ENCODE peak calls at places on chromosomes 11 and 22, in four cellular contexts. J is neuronal stem cell, A is caudate nucleus, K is PC-3. T is an unnamed sample.
A peak's percentile ranks its signal among the peaks of the same experiment; 100 is the strongest.

GRCh38 chr11:102794382-102794781 is 3.6 kb downstream of the MMP1 start:
- DNase-seq in J (no peak), A (no peak), K (peak; percentile 60), T (no peak)

GRCh38 chr11:112073941-112074811 is at the start of the genes NKAPD1 and PIH1D2:
- DNase-seq in J (peak; percentile 86), A (peak; percentile 67), K (peak; percentile 92), T (peak; percentile 75)

GRCh38 chr11:66063900-66064299 is 6.2 kb upstream of the PACS1 start:
- DNase-seq in J (no peak), A (no peak), K (no peak), T (no peak)

GRCh38 chr11:60887531-60887930 is 18.9 kb downstream of the PRPF19 start:
- DNase-seq in J (peak; percentile 24), A (no peak), K (peak; percentile 79), T (peak; percentile 17)

GRCh38 chr22:33520904-33521780 is 399.1 kb downstream of the LARGE1 start:
- DNase-seq in J (no peak), A (no peak), K (no peak), T (no peak)

GRCh38 chr11:58642120-58642625 is 19.7 kb downstream of the CNTF start:
- DNase-seq in J (no peak), A (no peak), K (no peak), T (no peak)

GRCh38 chr11:27571151-27571840 is 64.7 kb upstream of the LIN7C start:
- DNase-seq in J (no peak), A (no peak), K (no peak), T (no peak)

GRCh38 chr11:22713336-22713735 is 46.9 kb downstream of the GAS2 start:
- DNase-seq in J (no peak), A (no peak), K (no peak), T (peak; percentile 73)

GRCh38 chr11:46202149-46202548 is 75.3 kb upstream of the CREB3L1 start:
- DNase-seq in J (no peak), A (no peak), K (peak; percentile 47), T (no peak)

GRCh38 chr11:32913445-32913844 is 20.8 kb downstream of the QSER1 start:
- DNase-seq in J (no peak), A (no peak), K (no peak), T (no peak)

GRCh38 chr22:46370584-46371373 is 35.3 kb downstream of the TRMU start:
- DNase-seq in J (no peak), A (no peak), K (no peak), T (no peak)

GRCh38 chr11:419248-420005 is 4.6 kb upstream of the SIGIRR start:
- DNase-seq in J (no peak), A (no peak), K (no peak), T (no peak)

GRCh38 chr11:115561116-115561515 is 56.9 kb upstream of the CADM1 start:
- DNase-seq in J (no peak), A (no peak), K (no peak), T (no peak)

GRCh38 chr11:8604078-8604723 is 10.2 kb upstream of the STK33 start:
- DNase-seq in J (peak; percentile 51), A (no peak), K (peak; percentile 96), T (peak; percentile 100)

GRCh38 chr22:19667872-19668740 is 46.2 kb upstream of the SEPTIN5 start:
- DNase-seq in J (no peak), A (no peak), K (no peak), T (no peak)

GRCh38 chr11:47464479-47464878 is 15.5 kb upstream of the RAPSN start:
- DNase-seq in J (peak; percentile 51), A (no peak), K (no peak), T (no peak)

GRCh38 chr11:76391811-76392475 is 10.8 kb downstream of the GVQW3 start:
- DNase-seq in J (no peak), A (no peak), K (no peak), T (no peak)

GRCh38 chr11:71447791-71448256 is 369 bp downstream of the DHCR7 start:
- DNase-seq in J (peak; percentile 48), A (no peak), K (no peak), T (no peak)

GRCh38 chr11:128776088-128776433 is 82.2 kb downstream of the FLI1 start:
- DNase-seq in J (no peak), A (no peak), K (no peak), T (no peak)

GRCh38 chr11:104041792-104042191 is 5.4 kb downstream of the DDI1 start:
- DNase-seq in J (no peak), A (no peak), K (no peak), T (no peak)

GRCh38 chr11:104043678-104044239 is 7.3 kb downstream of the DDI1 start:
- DNase-seq in J (no peak), A (no peak), K (no peak), T (no peak)

DNA sequence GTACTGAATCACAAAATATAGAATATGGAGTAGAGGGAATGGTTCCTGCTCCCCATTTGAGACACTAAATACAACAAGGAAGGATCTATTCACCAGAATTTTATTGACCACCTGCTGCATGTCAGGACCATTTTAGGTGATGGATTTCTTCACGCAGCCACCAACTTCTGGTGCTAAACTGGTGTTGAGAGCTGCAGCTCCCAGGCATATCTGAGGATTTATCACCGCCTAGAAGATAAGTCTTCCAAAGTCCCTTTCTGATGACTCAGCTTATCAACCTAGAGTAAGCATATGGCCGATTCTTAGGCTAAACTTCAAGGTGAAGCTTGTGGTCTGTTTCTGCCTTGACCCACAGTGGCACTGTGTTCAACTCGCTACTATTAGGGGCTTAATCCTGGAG is 6.7 kb downstream of the DDI1 start:
- DNase-seq in J (no peak), A (no peak), K (no peak), T (no peak)
- H3K27ac ChIP-seq in J (no peak overlapping the region), A (no peak overlapping the region), K (no peak overlapping the region), T (no peak overlapping the region)

DNA sequence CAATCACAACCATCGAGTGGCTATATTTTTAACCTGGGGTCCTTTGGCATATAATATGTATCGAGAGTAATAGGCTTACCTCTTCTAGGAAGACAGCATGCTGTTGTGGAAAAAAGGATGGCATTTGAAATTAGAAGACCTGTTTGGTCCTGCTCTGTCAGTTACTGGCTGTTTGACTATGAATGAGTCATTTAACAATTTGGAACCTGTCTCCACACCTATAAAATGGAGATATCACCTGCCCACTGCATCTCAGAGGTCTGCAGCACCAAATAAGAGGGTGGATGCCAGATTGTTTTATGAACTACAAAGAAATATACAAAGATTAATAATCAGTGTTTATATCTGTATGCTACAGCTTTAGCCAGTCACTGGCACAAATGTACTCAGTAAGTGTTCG is 60.8 kb downstream of the SLC25A17 start:
- DNase-seq in J (no peak), A (no peak), K (peak; percentile 63), T (peak; percentile 73)
- H3K27ac ChIP-seq in J (no peak overlapping the region), A (no peak overlapping the region), K (peak overlapping the region; percentile 39), T (peak overlapping the region; percentile 51)

DNA sequence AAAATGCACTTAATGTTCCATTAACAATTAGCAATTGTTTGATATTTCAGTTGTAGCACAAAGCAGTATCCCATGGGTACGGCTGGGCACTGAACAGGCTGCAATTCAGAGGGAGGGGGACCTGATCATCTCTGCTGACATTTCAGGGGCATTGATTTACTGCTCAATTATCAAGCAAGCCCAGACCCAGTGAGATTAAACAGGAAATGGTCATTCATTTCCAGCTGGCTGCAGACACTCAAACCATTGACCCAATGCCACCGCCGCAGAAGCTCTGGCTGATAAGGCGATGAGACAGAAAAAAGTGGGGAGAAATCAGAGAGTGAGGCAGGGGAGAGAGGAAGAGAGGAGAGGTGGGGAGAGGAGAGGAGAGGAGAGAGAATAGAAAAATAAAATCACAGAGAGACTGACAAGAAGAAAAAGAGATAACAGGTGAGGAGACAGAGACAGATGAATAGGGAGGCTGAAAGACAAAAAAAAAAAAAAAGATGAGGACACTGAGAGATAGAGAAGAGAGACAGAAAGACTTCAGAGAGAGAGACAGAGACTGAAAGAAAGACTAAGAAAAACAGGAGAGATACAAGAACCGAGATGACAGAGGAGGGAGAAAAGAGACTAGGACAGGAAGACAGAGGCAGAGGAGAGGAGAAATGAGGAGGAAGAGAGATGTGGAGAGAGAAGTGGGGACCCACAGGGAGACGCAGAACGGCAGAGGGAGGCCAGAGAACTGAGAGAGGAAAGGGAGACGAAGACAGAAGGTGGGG is 962 bp downstream of the GPR83 start:
- DNase-seq in J (no peak), A (no peak), K (no peak), T (no peak)
- H3K27ac ChIP-seq in J (no peak overlapping the region), A (no peak overlapping the region), K (no peak overlapping the region), T (no peak overlapping the region)

GRCh38 chr22:39240841-39241631 is 3.7 kb downstream of the PDGFB start:
- DNase-seq in J (no peak), A (no peak), K (peak; percentile 49), T (peak; percentile 70)
- H3K27ac ChIP-seq in J (no peak overlapping the region), A (peak overlapping the region; percentile 42), K (peak overlapping the region; percentile 43), T (no peak overlapping the region)